ENCODE peak calls at places on chromosomes 7 and 10, in six cellular contexts. D is cardiac muscle cell, R is GM23248, C is hepatocyte, J is colonic mucosa, Y is uterus. M is an unnamed sample.

GRCh38 chr10:127122831-127123230 is 73.6 kb downstream of the INSYN2A start:
- DNase-seq in J (no peak), Y (no peak), D (no peak), R (no peak), C (no peak), M (no peak)

GRCh38 chr10:110774069-110775021 is 97.4 kb upstream of the PDCD4 start:
- DNase-seq in D (peak; percentile 55), R (peak; percentile 92), J (no peak), Y (no peak), C (peak; percentile 56), M (no peak)

GRCh38 chr7:98284335-98285036 is 3.0 kb downstream of the BRI3 start:
- DNase-seq in D (peak; percentile 71), R (peak; percentile 90), Y (peak; percentile 52), C (peak; percentile 62), J (peak; percentile 92), M (peak; percentile 82)

GRCh38 chr10:123720536-123720935 is 54.4 kb downstream of the GPR26 start:
- DNase-seq in J (no peak), R (no peak), Y (no peak), C (no peak), D (no peak), M (no peak)

GRCh38 chr7:157250605-157251228 is 86.1 kb upstream of the DNAJB6 start:
- DNase-seq in J (peak; percentile 54), C (peak; percentile 68), Y (no peak), D (peak; percentile 73), R (peak; percentile 79), M (no peak)

GRCh38 chr7:100825760-100826545 is 1.4 kb downstream of the EPHB4 start:
- DNase-seq in R (peak; percentile 64), D (peak; percentile 48), C (peak; percentile 67), J (peak; percentile 45), Y (no peak), M (no peak)

GRCh38 chr10:95767884-95768556 is 12.1 kb downstream of the ENTPD1 start:
- DNase-seq in C (no peak), R (peak; percentile 37), Y (no peak), J (no peak), D (peak; percentile 56), M (peak; percentile 25)

GRCh38 chr10:49106451-49106850 is 8.9 kb downstream of the VSTM4 start:
- DNase-seq in Y (peak; percentile 51), J (no peak), D (peak; percentile 50), R (peak; percentile 58), C (no peak), M (peak; percentile 47)

GRCh38 chr10:80462986-80463741 is 9.1 kb downstream of the TSPAN14 start:
- DNase-seq in R (peak; percentile 73), J (no peak), Y (no peak), D (no peak), C (no peak), M (no peak)

GRCh38 chr7:120052884-120053382 is 220.0 kb upstream of the KCND2 start:
- DNase-seq in D (peak; percentile 98), J (no peak), C (peak; percentile 58), Y (peak; percentile 70), R (peak; percentile 89), M (peak; percentile 22)

GRCh38 chr7:16465469-16466086 is at the start of gene SOSTDC1:
- DNase-seq in Y (no peak), J (peak; percentile 54), C (peak; percentile 61), R (peak; percentile 23), D (no peak), M (no peak)

GRCh38 chr7:153835104-153835503 is 217.1 kb upstream of the DPP6 start:
- DNase-seq in C (no peak), R (no peak), Y (no peak), J (no peak), D (no peak), M (no peak)

GRCh38 chr7:104552102-104552501 is 223.7 kb downstream of the LHFPL3 start:
- DNase-seq in J (peak; percentile 43), D (peak; percentile 13), Y (peak; percentile 21), C (peak; percentile 55), R (peak; percentile 37), M (peak; percentile 17)

GRCh38 chr10:1130226-1130625 is 74.0 kb downstream of the WDR37 start:
- DNase-seq in J (peak; percentile 14), Y (no peak), C (no peak), D (no peak), R (no peak), M (no peak)

GRCh38 chr7:156386097-156386496 is 254.5 kb upstream of the RNF32 start:
- DNase-seq in R (no peak), Y (no peak), C (peak; percentile 29), D (no peak), J (no peak), M (no peak)

GRCh38 chr7:37694208-37695080 is 10.9 kb downstream of the GPR141 start:
- DNase-seq in C (peak; percentile 44), J (no peak), R (no peak), Y (no peak), D (no peak), M (peak; percentile 26)

GRCh38 chr10:106938448-106939014 is 226.0 kb downstream of the SORCS1 start:
- DNase-seq in J (no peak), C (no peak), D (no peak), R (no peak), Y (no peak), M (no peak)

GRCh38 chr7:13848576-13849527 is 140.6 kb downstream of the ETV1 start:
- DNase-seq in R (peak; percentile 56), J (no peak), C (no peak), Y (no peak), D (peak; percentile 22), M (no peak)

GRCh38 chr7:28570970-28571288 is 158.6 kb downstream of the CREB5 start:
- DNase-seq in D (peak; percentile 3), R (peak; percentile 83), Y (no peak), J (no peak), C (no peak), M (no peak)

GRCh38 chr7:99389772-99390171 is 15.2 kb downstream of the ARPC1B start:
- DNase-seq in J (no peak), C (no peak), R (no peak), D (no peak), Y (no peak), M (no peak)

GRCh38 chr7:123480107-123480506 is 54.3 kb downstream of the IQUB start:
- DNase-seq in J (no peak), C (no peak), R (no peak), Y (no peak), D (no peak), M (no peak)

GRCh38 chr7:55212838-55213237 is 152.3 kb upstream of the LANCL2 start:
- DNase-seq in R (peak; percentile 23), C (no peak), J (no peak), D (no peak), Y (no peak), M (no peak)

GRCh38 chr10:44801383-44802327 is 109.5 kb upstream of the TMEM72 start:
- DNase-seq in C (peak; percentile 48), R (peak; percentile 67), D (peak; percentile 98), Y (peak; percentile 62), J (peak; percentile 74), M (peak; percentile 93)

GRCh38 chr10:83917519-83918506 is 221.5 kb upstream of the GHITM start:
- DNase-seq in D (peak; percentile 13), C (peak; percentile 68), Y (no peak), J (peak; percentile 44), R (no peak), M (peak; percentile 34)

GRCh38 chr10:50511512-50512213 is 112.1 kb downstream of the SGMS1 start:
- DNase-seq in Y (no peak), C (peak; percentile 31), R (no peak), D (peak; percentile 14), J (no peak), M (no peak)

GRCh38 chr10:78263521-78263988 is 229.9 kb downstream of the RPS24 start:
- DNase-seq in D (no peak), Y (no peak), J (no peak), R (peak; percentile 99), C (no peak), M (no peak)

GRCh38 chr7:155560196-155560595 is 13.8 kb upstream of the CNPY1 start:
- DNase-seq in C (no peak), Y (no peak), D (no peak), R (no peak), J (no peak), M (no peak)

GRCh38 chr10:86871563-86872183 is 85.7 kb downstream of the MMRN2 start:
- DNase-seq in D (peak; percentile 59), C (peak; percentile 20), J (no peak), R (no peak), Y (no peak), M (no peak)

GRCh38 chr10:70585555-70586243 is 16.8 kb downstream of the PRF1 start:
- DNase-seq in R (no peak), C (no peak), D (no peak), J (no peak), Y (no peak), M (no peak)

GRCh38 chr10:51743146-51743545 is 43.8 kb upstream of the CSTF2T start:
- DNase-seq in R (peak; percentile 51), J (no peak), Y (no peak), D (peak; percentile 18), C (no peak), M (no peak)

GRCh38 chr7:52920977-52921376 is 114.5 kb upstream of the POM121L12 start:
- DNase-seq in R (no peak), J (no peak), C (no peak), D (no peak), Y (no peak), M (no peak)

GRCh38 chr7:151727579-151728285 is 149.2 kb downstream of the PRKAG2 start:
- DNase-seq in D (peak; percentile 88), Y (peak; percentile 92), R (peak; percentile 100), J (peak; percentile 45), C (peak; percentile 89), M (peak; percentile 62)

GRCh38 chr7:41045556-41046123 is 657.2 kb downstream of the INHBA start:
- DNase-seq in Y (no peak), J (peak; percentile 46), D (no peak), C (peak; percentile 10), R (no peak), M (no peak)

GRCh38 chr10:5543628-5544027 is 18.9 kb downstream of the CALML3 start:
- DNase-seq in J (no peak), R (no peak), Y (no peak), D (no peak), C (no peak), M (no peak)
- H3K27ac ChIP-seq in J (no peak overlapping the region), R (no peak overlapping the region), Y (no peak overlapping the region), D (no peak overlapping the region), C (no peak overlapping the region), M (no peak overlapping the region)

GRCh38 chr10:132065491-132066105 is at the start of gene JAKMIP3:
- DNase-seq in R (peak; percentile 98), Y (peak; percentile 68), J (peak; percentile 23), D (peak; percentile 92), C (peak; percentile 90), M (no peak)
- H3K4me3 ChIP-seq in R (peak within 1 kb of the TSS; percentile 82), Y (peak within 1 kb of the TSS; percentile 29), J (peak within 1 kb of the TSS; percentile 24), D (no peak within 1 kb of the TSS), C (peak within 1 kb of the TSS; percentile 6), M (peak within 1 kb of the TSS; percentile 68)

GRCh38 chr7:44264221-44264956 is 61.0 kb downstream of the CAMK2B start:
- DNase-seq in D (no peak), C (no peak), Y (no peak), J (no peak), R (no peak), M (no peak)
- H3K27ac ChIP-seq in D (no peak overlapping the region), C (no peak overlapping the region), Y (no peak overlapping the region), J (no peak overlapping the region), R (no peak overlapping the region), M (no peak overlapping the region)

DNA sequence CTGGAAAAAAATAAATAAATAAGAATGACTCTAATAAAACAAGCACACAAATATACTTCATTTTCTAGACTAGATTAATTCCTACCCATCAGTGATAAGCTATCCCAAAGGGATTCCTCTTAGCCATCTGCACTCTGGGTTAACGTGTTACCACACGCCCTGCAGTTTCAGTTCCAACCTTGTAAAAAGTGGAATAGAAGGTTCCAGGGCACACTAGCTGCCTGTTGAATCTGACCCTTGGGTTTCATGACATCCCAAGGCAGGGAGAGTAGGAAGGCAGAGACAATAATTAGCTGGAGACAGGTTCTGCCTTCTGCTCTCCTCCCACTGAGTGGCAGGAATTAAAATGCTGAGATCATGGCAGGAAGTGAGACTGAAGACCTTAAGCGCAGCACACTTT is 33.5 kb downstream of the SLC37A3 start:
- DNase-seq in R (peak; percentile 18), Y (no peak), C (no peak), J (peak; percentile 55), D (no peak), M (no peak)
- H3K4me3 ChIP-seq in R (no peak overlapping the region), Y (no peak overlapping the region), C (no peak overlapping the region), J (no peak overlapping the region), D (no peak overlapping the region), M (no peak overlapping the region)

M was measured in left ventricle myocardium inferior.